ENCODE peak calls at places on chromosomes 12 and 14, in eight cellular contexts. X is NCI-H2081, W is foreskin keratinocyte, S is endothelial cell, L is globus pallidus, M is RPMI8226, U is upper lobe of right lung, N is right atrium auricular region. K is an unnamed sample.
A peak's percentile ranks its signal among the peaks of the same experiment; 100 is the strongest.

GRCh38 chr14:42671636-42672035 is 1065.0 kb downstream of the LRFN5 start:
- DNase-seq in W (peak; percentile 3), S (no peak), L (no peak), X (no peak), U (no peak), M (no peak), N (no peak), K (no peak)

GRCh38 chr14:29937116-29937515 is 9.5 kb upstream of the PRKD1 start:
- DNase-seq in U (no peak), N (no peak), M (no peak), W (no peak), X (no peak), S (no peak), L (no peak), K (no peak)

GRCh38 chr14:57245941-57246340 is 22.8 kb downstream of the EXOC5 start:
- DNase-seq in M (no peak), L (no peak), S (no peak), W (no peak), X (no peak), N (no peak), U (no peak), K (no peak)

GRCh38 chr12:95358111-95359083 is 115.6 kb upstream of the METAP2 start:
- DNase-seq in S (no peak), U (no peak), N (no peak), L (no peak), W (no peak), M (peak; percentile 46), X (no peak), K (no peak)

GRCh38 chr12:81670759-81671158 is 88.4 kb downstream of the PPFIA2 start:
- DNase-seq in X (no peak), U (no peak), S (no peak), L (no peak), M (no peak), N (no peak), W (no peak), K (no peak)

GRCh38 chr14:91419044-91419397 is 1.4 kb upstream of the CCDC88C start:
- DNase-seq in L (no peak), X (no peak), M (no peak), N (no peak), S (no peak), U (no peak), W (no peak), K (no peak)

GRCh38 chr14:100872641-100873071 is 30.9 kb downstream of the RTL1 start:
- DNase-seq in U (peak; percentile 33), M (no peak), X (no peak), W (no peak), L (no peak), N (no peak), S (no peak), K (no peak)

GRCh38 chr12:52603314-52603713 is 2.1 kb upstream of the KRT72 start:
- DNase-seq in X (no peak), S (no peak), N (peak; percentile 23), L (no peak), M (no peak), U (no peak), W (no peak), K (no peak)

GRCh38 chr12:116910645-116911449 is at the start of gene FBXW8:
- DNase-seq in U (peak; percentile 90), M (peak; percentile 84), S (peak; percentile 75), L (no peak), N (peak; percentile 62), W (peak; percentile 27), X (peak; percentile 78), K (peak; percentile 60)

GRCh38 chr12:94730846-94731245 is 80.5 kb upstream of the TMCC3 start:
- DNase-seq in W (no peak), N (no peak), L (no peak), M (no peak), X (peak; percentile 12), U (no peak), S (no peak), K (no peak)

GRCh38 chr12:104985206-104985605 is 910 bp upstream of the NOPCHAP1 start:
- DNase-seq in L (no peak), N (no peak), X (peak; percentile 4), W (no peak), S (no peak), U (no peak), M (no peak), K (no peak)

GRCh38 chr12:98644433-98644711 is 216 bp downstream of the IKBIP start:
- DNase-seq in X (no peak), L (peak; percentile 7), S (peak; percentile 69), N (no peak), U (no peak), M (no peak), W (peak; percentile 76), K (peak; percentile 50)

GRCh38 chr12:28771961-28772360 is 377.1 kb upstream of the FAR2 start:
- DNase-seq in N (no peak), M (no peak), S (no peak), U (no peak), L (no peak), W (no peak), X (no peak), K (no peak)

GRCh38 chr12:13472690-13473089 is 276.2 kb downstream of the EMP1 start:
- DNase-seq in W (peak; percentile 2), U (no peak), X (no peak), L (no peak), N (no peak), M (no peak), S (no peak), K (no peak)

GRCh38 chr12:10018390-10018789 is 8.0 kb downstream of the CLEC12B start:
- DNase-seq in U (no peak), L (no peak), M (no peak), N (no peak), X (no peak), W (no peak), S (no peak), K (no peak)

GRCh38 chr12:98741229-98741614 is 96.1 kb downstream of the APAF1 start:
- DNase-seq in W (no peak), U (no peak), N (no peak), X (no peak), M (no peak), L (no peak), S (no peak), K (no peak)

GRCh38 chr12:123388218-123388947 is 4.5 kb downstream of the KMT5A start:
- DNase-seq in N (peak; percentile 80), X (peak; percentile 75), S (peak; percentile 77), U (peak; percentile 89), W (no peak), L (peak; percentile 81), M (peak; percentile 77), K (peak; percentile 26)

GRCh38 chr12:51867796-51868428 is 19.4 kb upstream of the FIGNL2 start:
- DNase-seq in M (no peak), U (peak; percentile 41), N (no peak), S (no peak), X (no peak), L (no peak), W (no peak), K (no peak)

GRCh38 chr12:91852646-91853045 is 293.0 kb downstream of the BTG1 start:
- DNase-seq in L (no peak), N (no peak), S (no peak), X (no peak), W (no peak), M (no peak), U (no peak), K (no peak)

GRCh38 chr12:78293039-78293686 is 462.5 kb downstream of the NAV3 start:
- DNase-seq in S (no peak), N (no peak), L (no peak), X (no peak), U (no peak), W (peak; percentile 8), M (no peak), K (no peak)

GRCh38 chr14:69648480-69649414 is 37.4 kb downstream of the SUSD6 start:
- DNase-seq in L (no peak), N (no peak), M (no peak), X (peak; percentile 58), U (no peak), W (no peak), S (no peak), K (peak; percentile 36)

GRCh38 chr12:101793401-101793800 is 37.4 kb downstream of the GNPTAB start:
- DNase-seq in U (no peak), M (no peak), W (no peak), L (no peak), N (no peak), X (no peak), S (no peak), K (no peak)

GRCh38 chr14:90491868-90492560 is 95.2 kb downstream of the CALM1 start:
- DNase-seq in X (no peak), U (no peak), M (no peak), L (no peak), N (no peak), W (no peak), S (no peak), K (no peak)

GRCh38 chr12:55847033-55847432 is 4.3 kb upstream of the MMP19 start:
- DNase-seq in M (no peak), U (no peak), N (peak; percentile 84), L (no peak), S (no peak), W (no peak), X (no peak), K (no peak)

GRCh38 chr12:105083551-105084105 is 630 bp downstream of the ALDH1L2 start:
- DNase-seq in L (peak; percentile 37), N (peak; percentile 87), W (no peak), U (peak; percentile 74), S (no peak), M (peak; percentile 23), X (no peak), K (no peak)

GRCh38 chr12:124030008-124030407 is 57.0 kb downstream of the ZNF664 start:
- DNase-seq in N (no peak), M (no peak), S (no peak), U (no peak), L (no peak), X (no peak), W (no peak), K (no peak)

GRCh38 chr12:6154730-6155459 is 30.4 kb upstream of the VWF start:
- DNase-seq in L (no peak), S (no peak), X (no peak), U (peak; percentile 76), W (no peak), M (no peak), N (peak; percentile 67), K (no peak)

GRCh38 chr12:124150176-124150575 is 144.7 kb upstream of the RFLNA start:
- DNase-seq in X (no peak), L (no peak), N (no peak), W (no peak), U (no peak), S (no peak), M (no peak), K (no peak)

GRCh38 chr12:131900397-131900796 is 6.0 kb downstream of the ULK1 start:
- DNase-seq in M (no peak), L (no peak), S (no peak), X (no peak), N (no peak), U (no peak), W (peak; percentile 40), K (no peak)

GRCh38 chr14:73462078-73462715 is 3.9 kb upstream of the NUMB start:
- DNase-seq in L (peak; percentile 75), N (peak; percentile 61), U (peak; percentile 75), S (no peak), W (no peak), M (peak; percentile 33), X (peak; percentile 87), K (no peak)

GRCh38 chr12:122895290-122895689 is 634 bp downstream of the VPS37B start:
- DNase-seq in X (no peak), S (no peak), M (no peak), U (no peak), L (no peak), N (no peak), W (no peak), K (no peak)

K was measured in NCI-H1930.